ENCODE peak calls at places on chromosomes 6 and 20, in eight cellular contexts. K is psoas muscle, N is DND-41, U is epithelial cell of esophagus, W is brain microvascular endothelial cell, I is right atrium auricular region, Y is fibroblast of lung, T is neural progenitor cell. L is an unnamed sample.

GRCh38 chr6:71250050-71250689 is 38.4 kb upstream of the OGFRL1 start:
- DNase-seq in I (no peak), K (no peak), N (no peak), T (no peak), U (peak; percentile 70), Y (peak; percentile 83), W (peak; percentile 43), L (no peak)

GRCh38 chr20:64083380-64084208 is 604 bp downstream of the LKAAEAR1 start:
- DNase-seq in I (peak; percentile 68), N (peak; percentile 84), W (peak; percentile 45), U (peak; percentile 82), T (peak; percentile 94), K (peak; percentile 73), Y (peak; percentile 79), L (peak; percentile 74)

GRCh38 chr6:165991341-165991740 is 176.3 kb downstream of the TBXT start:
- DNase-seq in K (no peak), I (no peak), N (no peak), W (no peak), U (no peak), T (no peak), Y (no peak), L (no peak)

GRCh38 chr6:92354270-92354831 is 1065.0 kb downstream of the EPHA7 start:
- DNase-seq in N (no peak), K (no peak), T (no peak), W (no peak), I (no peak), Y (peak; percentile 7), U (no peak), L (no peak)

GRCh38 chr6:39197521-39198500 is 31.5 kb downstream of the KCNK5 start:
- DNase-seq in I (no peak), U (no peak), K (no peak), T (no peak), W (no peak), N (no peak), Y (no peak), L (no peak)

GRCh38 chr6:71721642-71722041 is 164.7 kb upstream of the RIMS1 start:
- DNase-seq in I (no peak), K (no peak), N (no peak), U (no peak), Y (peak; percentile 57), W (peak; percentile 24), T (no peak), L (no peak)

GRCh38 chr6:14228571-14228970 is 111.0 kb downstream of the CD83 start:
- DNase-seq in T (no peak), Y (peak; percentile 56), U (no peak), K (no peak), W (no peak), N (peak; percentile 78), I (no peak), L (no peak)

GRCh38 chr6:166338854-166339253 is 3.5 kb downstream of the SFT2D1 start:
- DNase-seq in Y (no peak), T (no peak), K (no peak), I (no peak), W (no peak), U (no peak), N (no peak), L (no peak)

GRCh38 chr20:7207186-7207585 is 439.7 kb downstream of the BMP2 start:
- DNase-seq in T (no peak), I (no peak), W (no peak), Y (peak; percentile 36), N (no peak), U (peak; percentile 34), K (no peak), L (no peak)

GRCh38 chr6:6538301-6538700 is 50.2 kb upstream of the LY86 start:
- DNase-seq in T (no peak), K (no peak), I (no peak), N (no peak), W (no peak), U (no peak), Y (no peak), L (no peak)

GRCh38 chr6:33116881-33117711 is 41.3 kb downstream of the HLA-DPB1 start:
- DNase-seq in Y (peak; percentile 4), W (no peak), U (peak; percentile 11), N (no peak), K (no peak), T (peak; percentile 72), I (no peak), L (no peak)

GRCh38 chr6:26183581-26184408 is 96.6 kb downstream of the HFE start:
- DNase-seq in T (peak; percentile 76), K (peak; percentile 45), W (peak; percentile 49), I (peak; percentile 82), U (peak; percentile 90), N (no peak), Y (peak; percentile 91), L (peak; percentile 82)

GRCh38 chr20:62377615-62378085 is 9.3 kb upstream of the RPS21 start:
- DNase-seq in K (no peak), U (no peak), Y (no peak), N (no peak), W (no peak), T (no peak), I (no peak), L (no peak)

GRCh38 chr6:148027201-148027600 is 315.4 kb upstream of the SASH1 start:
- DNase-seq in U (peak; percentile 62), N (no peak), Y (no peak), I (no peak), T (no peak), K (no peak), W (no peak), L (no peak)

GRCh38 chr6:116397960-116398359 is 27.2 kb downstream of the DSE start:
- DNase-seq in T (no peak), I (no peak), W (no peak), U (no peak), K (no peak), Y (peak; percentile 81), N (no peak), L (no peak)

GRCh38 chr20:51206032-51206662 is 183.2 kb upstream of the KCNG1 start:
- DNase-seq in W (no peak), T (no peak), Y (no peak), I (no peak), U (no peak), N (no peak), K (no peak), L (peak; percentile 22)

GRCh38 chr20:54098044-54098443 is 27.6 kb upstream of the BCAS1 start:
- DNase-seq in I (no peak), K (no peak), N (no peak), T (no peak), Y (peak; percentile 2), W (no peak), U (no peak), L (no peak)

GRCh38 chr20:4192378-4193048 is 177.2 kb upstream of the RNF24 start:
- DNase-seq in I (no peak), N (no peak), T (no peak), K (no peak), U (peak; percentile 84), Y (no peak), W (peak; percentile 7), L (no peak)

GRCh38 chr6:45697605-45698004 is 318.1 kb downstream of the CLIC5 start:
- DNase-seq in Y (peak; percentile 100), T (peak; percentile 46), W (peak; percentile 99), N (no peak), K (no peak), I (no peak), U (peak; percentile 96), L (peak; percentile 51)

GRCh38 chr6:37783025-37783825 is 36.3 kb upstream of the ZFAND3 start:
- DNase-seq in I (no peak), W (no peak), T (peak; percentile 42), K (peak; percentile 30), U (peak; percentile 9), Y (peak; percentile 41), N (no peak), L (no peak)

GRCh38 chr6:137977814-137978213 is 110.8 kb downstream of the TNFAIP3 start:
- DNase-seq in N (no peak), I (no peak), W (no peak), U (no peak), T (no peak), Y (no peak), K (no peak), L (no peak)

GRCh38 chr20:59455392-59456341 is 148.7 kb upstream of the PHACTR3 start:
- DNase-seq in U (no peak), N (no peak), Y (no peak), T (peak; percentile 60), I (no peak), K (peak; percentile 31), W (no peak), L (peak; percentile 3)

GRCh38 chr6:159038914-159039884 is 5.6 kb downstream of the TAGAP start:
- DNase-seq in U (peak; percentile 95), W (no peak), Y (peak; percentile 46), N (no peak), T (no peak), K (no peak), I (no peak), L (peak; percentile 91)

GRCh38 chr6:28982476-28983266 is 22.4 kb downstream of the ZNF311 start:
- DNase-seq in W (peak; percentile 71), U (peak; percentile 69), K (no peak), N (peak; percentile 45), I (no peak), Y (peak; percentile 68), T (peak; percentile 55), L (peak; percentile 26)
- TF ChIP-seq CTCF in W (peak; percentile 54), U (peak; percentile 32), K (no peak), N (peak; percentile 39), I (no peak), Y (no peak), T (peak; percentile 4), L (no peak)

GRCh38 chr20:31515775-31516107 is 1.5 kb downstream of the HM13 start:
- DNase-seq in U (no peak), K (no peak), I (no peak), Y (no peak), N (no peak), T (no peak), W (no peak), L (peak; percentile 54)

GRCh38 chr20:31516651-31517050 is 2.4 kb downstream of the HM13 start:
- DNase-seq in U (no peak), T (no peak), I (no peak), N (no peak), K (no peak), Y (no peak), W (no peak), L (peak; percentile 11)

GRCh38 chr20:31517373-31517772 is 3.1 kb downstream of the HM13 start:
- DNase-seq in N (peak; percentile 38), Y (peak; percentile 61), K (peak; percentile 49), U (peak; percentile 68), W (peak; percentile 45), T (peak; percentile 49), I (no peak), L (no peak)

GRCh38 chr20:31515072-31515774 is 981 bp downstream of the HM13 start:
- DNase-seq in K (no peak), N (no peak), Y (no peak), W (no peak), U (no peak), I (no peak), T (no peak), L (no peak)

GRCh38 chr20:31516166-31516565 is 1.9 kb downstream of the HM13 start:
- DNase-seq in T (no peak), K (no peak), I (no peak), W (no peak), Y (no peak), U (no peak), N (no peak), L (no peak)
- H3K4me3 ChIP-seq in T (no peak overlapping the region), K (peak overlapping the region; percentile 99), I (no peak overlapping the region), W (peak overlapping the region; percentile 100), Y (peak overlapping the region; percentile 98), U (no peak overlapping the region), N (peak overlapping the region; percentile 78), L (no peak overlapping the region)

GRCh38 chr6:99590728-99591672 is 15.6 kb upstream of the PRDM13 start:
- DNase-seq in Y (no peak), W (no peak), U (no peak), I (no peak), K (no peak), T (peak; percentile 66), N (no peak), L (no peak)
- TF ChIP-seq CTCF in Y (no peak), W (peak; percentile 2), U (no peak), I (no peak), K (no peak), T (no peak), N (no peak), L (no peak)

GRCh38 chr6:42068872-42069522 is 18.7 kb downstream of the TAF8 start:
- DNase-seq in T (no peak), U (no peak), Y (no peak), W (no peak), K (no peak), I (no peak), N (no peak), L (no peak)
- H3K4me3 ChIP-seq in T (no peak overlapping the region), U (no peak overlapping the region), Y (no peak overlapping the region), W (no peak overlapping the region), K (no peak overlapping the region), I (no peak overlapping the region), N (no peak overlapping the region), L (no peak overlapping the region)

L was measured in GM12865.